ENCODE peak calls at places on chromosome 1, in nine cellular contexts. K is GM04503, F is nephron progenitor cell, M is bronchial epithelial cell, N is NCI-H345, H is iPS DF 19.7, A is HT-29, V is HuH-7, S is dorsolateral prefrontal cortex. G is an unnamed sample.
A peak's percentile ranks its signal among the peaks of the same experiment; 100 is the strongest.

GRCh38 chr1:212525479-212526110 is 83.0 kb upstream of the ATF3 start:
- DNase-seq in K (peak; percentile 4), F (no peak), M (peak; percentile 61), N (no peak), H (no peak), A (no peak), V (no peak), S (no peak), G (no peak)

GRCh38 chr1:179808503-179808902 is 65.4 kb downstream of the FAM163A start:
- DNase-seq in K (no peak), F (no peak), M (no peak), N (no peak), H (no peak), A (no peak), V (no peak), S (no peak), G (no peak)

GRCh38 chr1:27623327-27624212 is 11.4 kb downstream of the FGR start:
- DNase-seq in K (no peak), F (no peak), M (no peak), N (no peak), H (no peak), A (no peak), V (no peak), S (no peak), G (no peak)

GRCh38 chr1:6686294-6686693 is 15.3 kb downstream of the DNAJC11 start:
- DNase-seq in K (no peak), F (no peak), M (no peak), N (no peak), H (no peak), A (no peak), V (no peak), S (no peak), G (no peak)

GRCh38 chr1:186681806-186682205 is 1.6 kb upstream of the PTGS2 start:
- DNase-seq in K (no peak), F (no peak), M (peak; percentile 75), N (no peak), H (no peak), A (no peak), V (no peak), S (no peak), G (peak; percentile 49)

GRCh38 chr1:151993084-151993733 is 450 bp downstream of the S100A10 start:
- DNase-seq in K (no peak), F (peak; percentile 36), M (no peak), N (no peak), H (no peak), A (no peak), V (no peak), S (no peak), G (no peak)

GRCh38 chr1:164785841-164786534 is 227.0 kb downstream of the PBX1 start:
- DNase-seq in K (no peak), F (no peak), M (peak; percentile 61), N (peak; percentile 5), H (no peak), A (no peak), V (no peak), S (no peak), G (peak; percentile 25)

GRCh38 chr1:54096491-54097235 is 43.3 kb downstream of the TCEANC2 start:
- DNase-seq in K (no peak), F (no peak), M (no peak), N (no peak), H (no peak), A (no peak), V (no peak), S (no peak), G (no peak)

GRCh38 chr1:160197231-160197630 is 6.9 kb downstream of the CASQ1 start:
- DNase-seq in K (no peak), F (no peak), M (no peak), N (no peak), H (no peak), A (no peak), V (no peak), S (peak; percentile 51), G (no peak)

GRCh38 chr1:192575499-192576189 is at the start of gene RGS1:
- DNase-seq in K (no peak), F (no peak), M (no peak), N (no peak), H (no peak), A (no peak), V (no peak), S (peak; percentile 46), G (no peak)

GRCh38 chr1:98028800-98029199 is 108.0 kb upstream of the DPYD start:
- DNase-seq in K (no peak), F (no peak), M (no peak), N (no peak), H (no peak), A (no peak), V (no peak), S (no peak), G (no peak)

GRCh38 chr1:222792744-222793143 is 22.1 kb upstream of the DISP1 start:
- DNase-seq in K (no peak), F (no peak), M (no peak), N (peak; percentile 18), H (no peak), A (peak; percentile 42), V (peak; percentile 40), S (no peak), G (peak; percentile 44)

GRCh38 chr1:228307218-228308023 is 99.2 kb downstream of the TRIM11 start:
- DNase-seq in K (no peak), F (no peak), M (no peak), N (no peak), H (no peak), A (no peak), V (no peak), S (no peak), G (no peak)

GRCh38 chr1:43858324-43858723 is 75.3 kb upstream of the ARTN start:
- DNase-seq in K (peak; percentile 96), F (peak; percentile 27), M (peak; percentile 84), N (no peak), H (no peak), A (peak; percentile 72), V (peak; percentile 14), S (peak; percentile 35), G (no peak)

GRCh38 chr1:184291701-184292100 is 95.1 kb upstream of the C1orf21 start:
- DNase-seq in K (no peak), F (no peak), M (no peak), N (no peak), H (no peak), A (no peak), V (no peak), S (no peak), G (no peak)

GRCh38 chr1:46517010-46517600 is 27.5 kb downstream of the DMBX1 start:
- DNase-seq in K (no peak), F (peak; percentile 50), M (peak; percentile 82), N (peak; percentile 93), H (no peak), A (peak; percentile 97), V (no peak), S (no peak), G (no peak)

GRCh38 chr1:153568367-153569099 is 2.9 kb upstream of the S100A2 start:
- DNase-seq in K (no peak), F (peak; percentile 91), M (peak; percentile 97), N (peak; percentile 96), H (peak; percentile 87), A (peak; percentile 98), V (peak; percentile 94), S (peak; percentile 81), G (peak; percentile 91)

GRCh38 chr1:107525961-107526360 is 385.1 kb downstream of the NTNG1 start:
- DNase-seq in K (no peak), F (no peak), M (no peak), N (peak; percentile 50), H (no peak), A (no peak), V (no peak), S (no peak), G (no peak)

GRCh38 chr1:226547754-226548191 is 791 bp upstream of the STUM start:
- DNase-seq in K (peak; percentile 35), F (peak; percentile 82), M (peak; percentile 85), N (peak; percentile 93), H (peak; percentile 87), A (peak; percentile 89), V (peak; percentile 95), S (peak; percentile 82), G (peak; percentile 85)

GRCh38 chr1:5951846-5952410 is 40.3 kb downstream of the NPHP4 start:
- DNase-seq in K (no peak), F (no peak), M (no peak), N (no peak), H (no peak), A (no peak), V (no peak), S (peak; percentile 6), G (no peak)